ENCODE peak calls at places on chromosomes 11 and 22, in ten cellular contexts. U, X, G, J, Y, I, T, Q, C and B are unnamed samples.

GRCh38 chr11:16603890-16604783 is 134.3 kb upstream of the C11orf58 start:
- DNase-seq in U (no peak), X (no peak), G (no peak), J (peak; percentile 45), Y (no peak), I (no peak), T (peak; percentile 42), Q (no peak), C (no peak), B (peak; percentile 12)

GRCh38 chr11:18727499-18728236 is 1.7 kb upstream of the IGSF22 start:
- DNase-seq in U (peak; percentile 54), X (no peak), G (no peak), J (peak; percentile 8), Y (peak; percentile 26), I (peak; percentile 39), T (peak; percentile 77), Q (no peak), C (peak; percentile 51), B (no peak)

GRCh38 chr11:62976109-62976508 is 8.7 kb downstream of the SLC22A6 start:
- DNase-seq in U (no peak), X (no peak), G (no peak), J (no peak), Y (no peak), I (no peak), T (no peak), Q (no peak), C (no peak), B (no peak)

GRCh38 chr11:93268287-93269040 is 62.1 kb upstream of the DEUP1 start:
- DNase-seq in U (no peak), X (no peak), G (no peak), J (no peak), Y (peak; percentile 30), I (no peak), T (no peak), Q (no peak), C (no peak), B (no peak)

GRCh38 chr11:12269104-12269441 is 108.3 kb upstream of the PARVA start:
- DNase-seq in U (no peak), X (no peak), G (no peak), J (no peak), Y (peak; percentile 79), I (no peak), T (no peak), Q (no peak), C (peak; percentile 68), B (no peak)

GRCh38 chr11:12123177-12123576 is 12.8 kb downstream of the MICAL2 start:
- DNase-seq in U (no peak), X (no peak), G (no peak), J (peak; percentile 85), Y (peak; percentile 62), I (no peak), T (no peak), Q (no peak), C (no peak), B (no peak)

GRCh38 chr22:47209077-47209514 is 446.6 kb downstream of the TBC1D22A start:
- DNase-seq in U (no peak), X (no peak), G (no peak), J (no peak), Y (peak; percentile 17), I (no peak), T (no peak), Q (no peak), C (no peak), B (no peak)

GRCh38 chr11:61971177-61972111 is 4.0 kb upstream of the FTH1 start:
- DNase-seq in U (peak; percentile 49), X (peak; percentile 92), G (peak; percentile 91), J (peak; percentile 99), Y (peak; percentile 98), I (peak; percentile 33), T (peak; percentile 61), Q (peak; percentile 93), C (peak; percentile 83), B (peak; percentile 97)

GRCh38 chr11:117226388-117227385 is 5.2 kb downstream of the PCSK7 start:
- DNase-seq in U (peak; percentile 21), X (peak; percentile 73), G (peak; percentile 60), J (peak; percentile 64), Y (peak; percentile 52), I (no peak), T (peak; percentile 26), Q (peak; percentile 20), C (peak; percentile 81), B (peak; percentile 10)

GRCh38 chr22:35308480-35308945 is 8.8 kb downstream of the TOM1 start:
- DNase-seq in U (no peak), X (no peak), G (no peak), J (no peak), Y (no peak), I (no peak), T (peak; percentile 0), Q (no peak), C (no peak), B (no peak)

GRCh38 chr22:42270178-42270511 is 308 bp downstream of the TCF20 start:
- DNase-seq in U (peak; percentile 48), X (no peak), G (no peak), J (no peak), Y (no peak), I (no peak), T (peak; percentile 49), Q (no peak), C (peak; percentile 32), B (no peak)

GRCh38 chr11:92776676-92777075 is 192.8 kb upstream of the MTNR1B start:
- DNase-seq in U (no peak), X (no peak), G (no peak), J (peak; percentile 67), Y (peak; percentile 23), I (no peak), T (no peak), Q (no peak), C (no peak), B (no peak)

GRCh38 chr11:117392979-117393378 is 65.3 kb downstream of the CEP164 start:
- DNase-seq in U (no peak), X (no peak), G (no peak), J (no peak), Y (no peak), I (no peak), T (no peak), Q (no peak), C (no peak), B (no peak)

GRCh38 chr11:60765355-60765754 is 8.7 kb downstream of the MS4A15 start:
- DNase-seq in U (no peak), X (peak; percentile 9), G (no peak), J (no peak), Y (no peak), I (no peak), T (no peak), Q (no peak), C (no peak), B (no peak)

GRCh38 chr11:119218141-119218878 is 12.2 kb downstream of the CBL start:
- DNase-seq in U (no peak), X (peak; percentile 100), G (no peak), J (peak; percentile 99), Y (peak; percentile 96), I (no peak), T (no peak), Q (no peak), C (peak; percentile 83), B (peak; percentile 13)

GRCh38 chr11:46877580-46877979 is 31.5 kb upstream of the CKAP5 start:
- DNase-seq in U (no peak), X (no peak), G (no peak), J (no peak), Y (no peak), I (no peak), T (no peak), Q (no peak), C (no peak), B (no peak)

GRCh38 chr11:36249271-36249670 is 40.0 kb downstream of the COMMD9 start:
- DNase-seq in U (no peak), X (peak; percentile 62), G (no peak), J (peak; percentile 86), Y (peak; percentile 75), I (no peak), T (no peak), Q (no peak), C (peak; percentile 56), B (peak; percentile 39)

GRCh38 chr22:38882480-38882879 is 10.5 kb upstream of the CBX6 start:
- DNase-seq in U (no peak), X (peak; percentile 74), G (peak; percentile 41), J (no peak), Y (no peak), I (no peak), T (no peak), Q (no peak), C (no peak), B (no peak)

GRCh38 chr11:118565062-118565461 is 669 bp downstream of the IFT46 start:
- DNase-seq in U (no peak), X (peak; percentile 16), G (no peak), J (peak; percentile 16), Y (no peak), I (no peak), T (no peak), Q (no peak), C (no peak), B (no peak)

GRCh38 chr22:36934153-36934939 is 20.9 kb downstream of the CSF2RB start:
- DNase-seq in U (no peak), X (no peak), G (no peak), J (no peak), Y (no peak), I (no peak), T (no peak), Q (no peak), C (no peak), B (no peak)

GRCh38 chr11:96342131-96342970 is 644 bp downstream of the MAML2 start:
- DNase-seq in U (no peak), X (no peak), G (no peak), J (peak; percentile 55), Y (no peak), I (no peak), T (no peak), Q (no peak), C (no peak), B (no peak)

GRCh38 chr11:125990244-125990643 is 44.4 kb downstream of the VSIG10L2 start:
- DNase-seq in U (no peak), X (no peak), G (peak; percentile 37), J (peak; percentile 86), Y (no peak), I (no peak), T (no peak), Q (no peak), C (no peak), B (no peak)

GRCh38 chr11:27217948-27218410 is 145.0 kb downstream of the CCDC34 start:
- DNase-seq in U (no peak), X (no peak), G (no peak), J (peak; percentile 100), Y (peak; percentile 43), I (no peak), T (no peak), Q (no peak), C (no peak), B (no peak)

GRCh38 chr11:121575963-121576290 is 123.2 kb upstream of the SORL1-AS1 start:
- DNase-seq in U (no peak), X (no peak), G (no peak), J (no peak), Y (no peak), I (no peak), T (no peak), Q (no peak), C (no peak), B (no peak)

GRCh38 chr11:86218125-86219081 is 26.1 kb upstream of the EED start:
- DNase-seq in U (peak; percentile 59), X (peak; percentile 56), G (peak; percentile 48), J (peak; percentile 64), Y (peak; percentile 70), I (peak; percentile 54), T (peak; percentile 72), Q (no peak), C (peak; percentile 73), B (no peak)

GRCh38 chr11:44011797-44012196 is 36.0 kb upstream of the ACCSL start:
- DNase-seq in U (no peak), X (no peak), G (no peak), J (peak; percentile 72), Y (peak; percentile 18), I (no peak), T (no peak), Q (no peak), C (no peak), B (no peak)

GRCh38 chr22:24424001-24424900 is 3.1 kb upstream of the ADORA2A start:
- DNase-seq in U (peak; percentile 59), X (no peak), G (no peak), J (no peak), Y (no peak), I (peak; percentile 33), T (no peak), Q (no peak), C (no peak), B (no peak)

GRCh38 chr11:88779551-88779950 is 286.2 kb downstream of the GRM5 start:
- DNase-seq in U (no peak), X (no peak), G (no peak), J (peak; percentile 94), Y (peak; percentile 87), I (no peak), T (no peak), Q (no peak), C (no peak), B (peak; percentile 2)